ENCODE peak calls at places on chromosome 2, in four cellular contexts. One of them, this sample, is unnamed.

GRCh38 chr2:57733959-57734358 is 312.6 kb upstream of the VRK2 start:
- DNase-seq in NCI-H748 treated with DMSO at 0.1 percent for 48 hours: no peak
- DNase-seq in stimulated activated CD4-positive, alpha-beta T cell treated with anti-CD3 and anti-CD28 coated beads, Interleukin-15, amount 100 ng/mL, for 1 hour: no peak
- DNase-seq in T-cell: no peak
- DNase-seq in this sample: no peak

GRCh38 chr2:128451084-128451483 is 132.4 kb upstream of the HS6ST1 start:
- DNase-seq in NCI-H748 treated with DMSO at 0.1 percent for 48 hours: no peak
- DNase-seq in stimulated activated CD4-positive, alpha-beta T cell treated with anti-CD3 and anti-CD28 coated beads, Interleukin-15, amount 100 ng/mL, for 1 hour: no peak
- DNase-seq in T-cell: no peak
- DNase-seq in this sample: no peak

GRCh38 chr2:69034122-69034521 is 21.1 kb downstream of the ANTXR1 start:
- DNase-seq in NCI-H748 treated with DMSO at 0.1 percent for 48 hours: no peak
- DNase-seq in stimulated activated CD4-positive, alpha-beta T cell treated with anti-CD3 and anti-CD28 coated beads, Interleukin-15, amount 100 ng/mL, for 1 hour: no peak
- DNase-seq in T-cell: no peak
- DNase-seq in this sample: no peak

GRCh38 chr2:88596141-88596830 is 31.0 kb downstream of the EIF2AK3 start:
- DNase-seq in NCI-H748 treated with DMSO at 0.1 percent for 48 hours: no peak
- DNase-seq in stimulated activated CD4-positive, alpha-beta T cell treated with anti-CD3 and anti-CD28 coated beads, Interleukin-15, amount 100 ng/mL, for 1 hour: no peak
- DNase-seq in T-cell: no peak
- DNase-seq in this sample: no peak

GRCh38 chr2:31171142-31171541 is 32.9 kb upstream of the GALNT14 start:
- DNase-seq in NCI-H748 treated with DMSO at 0.1 percent for 48 hours: no peak
- DNase-seq in stimulated activated CD4-positive, alpha-beta T cell treated with anti-CD3 and anti-CD28 coated beads, Interleukin-15, amount 100 ng/mL, for 1 hour: no peak
- DNase-seq in T-cell: no peak
- DNase-seq in this sample: no peak

GRCh38 chr2:238421695-238422035 is 5.1 kb upstream of the ASB1 start:
- DNase-seq in NCI-H748 treated with DMSO at 0.1 percent for 48 hours: no peak
- DNase-seq in stimulated activated CD4-positive, alpha-beta T cell treated with anti-CD3 and anti-CD28 coated beads, Interleukin-15, amount 100 ng/mL, for 1 hour: no peak
- DNase-seq in T-cell: no peak
- DNase-seq in this sample: no peak

GRCh38 chr2:170525566-170525900 is 189.6 kb upstream of the SP5 start:
- DNase-seq in NCI-H748 treated with DMSO at 0.1 percent for 48 hours: no peak
- DNase-seq in stimulated activated CD4-positive, alpha-beta T cell treated with anti-CD3 and anti-CD28 coated beads, Interleukin-15, amount 100 ng/mL, for 1 hour: no peak
- DNase-seq in T-cell: no peak
- DNase-seq in this sample: peak; percentile 59

GRCh38 chr2:7497223-7497622 is 580.0 kb downstream of the RNF144A start:
- DNase-seq in NCI-H748 treated with DMSO at 0.1 percent for 48 hours: no peak
- DNase-seq in stimulated activated CD4-positive, alpha-beta T cell treated with anti-CD3 and anti-CD28 coated beads, Interleukin-15, amount 100 ng/mL, for 1 hour: no peak
- DNase-seq in T-cell: no peak
- DNase-seq in this sample: no peak

GRCh38 chr2:37982147-37982582 is 57.1 kb downstream of the RMDN2 start:
- DNase-seq in NCI-H748 treated with DMSO at 0.1 percent for 48 hours: peak; percentile 37
- DNase-seq in stimulated activated CD4-positive, alpha-beta T cell treated with anti-CD3 and anti-CD28 coated beads, Interleukin-15, amount 100 ng/mL, for 1 hour: peak; percentile 34
- DNase-seq in T-cell: peak; percentile 4
- DNase-seq in this sample: peak; percentile 60

GRCh38 chr2:33238111-33238510 is 238.3 kb upstream of the RASGRP3 start:
- DNase-seq in NCI-H748 treated with DMSO at 0.1 percent for 48 hours: no peak
- DNase-seq in stimulated activated CD4-positive, alpha-beta T cell treated with anti-CD3 and anti-CD28 coated beads, Interleukin-15, amount 100 ng/mL, for 1 hour: no peak
- DNase-seq in T-cell: no peak
- DNase-seq in this sample: no peak

GRCh38 chr2:205975082-205975949 is 110.7 kb downstream of the INO80D start:
- DNase-seq in NCI-H748 treated with DMSO at 0.1 percent for 48 hours: no peak
- DNase-seq in stimulated activated CD4-positive, alpha-beta T cell treated with anti-CD3 and anti-CD28 coated beads, Interleukin-15, amount 100 ng/mL, for 1 hour: no peak
- DNase-seq in T-cell: no peak
- DNase-seq in this sample: peak; percentile 15

This sample was measured in prostate gland.